ENCODE peak calls at places on chromosomes 6 and 20, in ten cellular contexts. W is heart right ventricle, V is neural progenitor cell, X is uterus, U is right lobe of liver, O is cardiac muscle cell, L is AG04450, A is fibroblast of lung, E is upper lobe of right lung, M is ovary. H is an unnamed sample.

GRCh38 chr20:45290677-45291355 is 15.8 kb upstream of the RBPJL start:
- DNase-seq in A (peak), V (peak), O (peak), M (peak), X (peak), E (peak), U (peak), L (peak), W (peak), H (peak)

GRCh38 chr6:70669133-70669532 is 1.4 kb downstream of the SMAP1 start:
- DNase-seq in A (peak), L (no peak), O (no peak), M (no peak), U (no peak), E (no peak), V (no peak), X (no peak), W (no peak), H (no peak)

GRCh38 chr6:144644776-144645175 is 359.6 kb downstream of the UTRN start:
- DNase-seq in M (no peak), W (no peak), O (peak), X (no peak), V (peak), L (no peak), A (peak), U (no peak), E (no peak), H (no peak)

GRCh38 chr6:134254118-134254517 is 63.8 kb downstream of the SGK1 start:
- DNase-seq in L (no peak), V (no peak), M (no peak), O (no peak), U (no peak), X (no peak), W (no peak), E (no peak), A (no peak), H (no peak)

GRCh38 chr6:159693894-159694545 is 979 bp upstream of the SOD2 start:
- DNase-seq in E (no peak), A (peak), M (no peak), L (no peak), W (no peak), X (peak), U (peak), O (peak), V (no peak), H (no peak)

GRCh38 chr6:12748815-12749521 is 32.4 kb downstream of the PHACTR1 start:
- DNase-seq in W (peak), V (peak), A (peak), M (no peak), O (peak), X (no peak), E (peak), L (no peak), U (peak), H (no peak)

GRCh38 chr6:35146453-35146852 is 5.3 kb upstream of the TCP11 start:
- DNase-seq in L (no peak), E (peak), X (no peak), O (peak), M (no peak), U (peak), V (peak), W (peak), A (peak), H (peak)

GRCh38 chr20:6852478-6852877 is 85.0 kb downstream of the BMP2 start:
- DNase-seq in E (no peak), V (no peak), O (no peak), L (no peak), X (no peak), A (no peak), U (no peak), W (no peak), M (no peak), H (no peak)

GRCh38 chr6:39758905-39759605 is 33.1 kb upstream of the DAAM2 start:
- DNase-seq in E (no peak), L (no peak), O (no peak), A (no peak), U (no peak), V (no peak), X (no peak), M (no peak), W (no peak), H (no peak)

DNA sequence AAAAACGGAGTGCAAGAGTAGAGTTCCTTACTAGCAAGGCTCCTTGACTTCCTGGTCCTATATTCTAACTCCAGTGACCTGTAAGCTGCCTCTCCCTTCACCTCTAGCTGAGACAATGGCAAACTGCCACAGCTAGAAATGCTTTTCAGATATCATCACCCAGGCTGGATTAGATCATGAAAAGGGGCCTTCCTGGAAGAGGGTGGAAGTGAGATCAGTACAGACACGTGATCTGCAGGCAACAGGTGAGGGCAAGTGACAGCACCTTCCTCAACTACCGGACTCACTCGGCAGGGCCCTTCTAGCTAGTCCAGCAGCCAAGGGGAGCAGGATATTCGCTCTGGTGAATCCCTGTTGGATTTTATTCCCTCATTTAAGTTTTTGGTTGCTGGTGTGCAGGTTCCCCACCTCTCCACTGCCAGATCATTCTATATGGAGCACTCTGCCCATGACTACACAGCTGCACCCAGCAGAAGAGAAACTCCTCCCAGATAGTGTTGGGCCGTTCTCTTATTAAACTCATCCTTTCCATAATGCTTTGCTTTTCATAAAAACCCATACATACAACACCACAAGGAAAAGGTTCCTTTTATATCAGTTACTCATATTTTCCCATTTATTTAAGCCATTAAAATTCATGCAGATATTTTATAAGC is 26.4 kb upstream of the FAM83C start:
- DNase-seq in X (no peak), E (no peak), O (peak), L (no peak), V (no peak), M (no peak), W (no peak), U (peak), A (peak), H (peak)
- H3K27ac ChIP-seq in X (peak), E (no peak), O (no peak), L (peak), V (no peak), M (no peak), W (peak), U (peak), A (peak), H (peak)

DNA sequence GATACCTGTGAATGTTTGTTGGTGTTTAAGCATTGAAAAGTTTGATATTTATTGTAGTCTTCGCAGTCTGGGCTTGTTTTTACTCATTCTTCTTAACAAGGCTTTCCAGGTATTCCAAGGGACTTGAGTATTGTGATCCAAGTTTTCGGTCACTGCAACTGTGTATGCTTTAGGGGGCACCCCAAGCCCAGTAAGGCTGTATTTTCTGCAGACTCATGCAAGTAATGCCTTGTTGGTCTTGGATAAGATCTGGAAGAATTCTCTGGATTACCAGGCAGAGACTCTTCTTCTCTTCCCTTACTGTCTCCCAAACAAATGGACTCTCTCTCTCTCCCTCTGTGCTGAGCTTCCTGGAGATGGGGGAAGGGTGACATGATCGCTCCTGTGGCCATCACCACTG is 82.1 kb downstream of the RFPL4B start:
- DNase-seq in O (peak), A (peak), L (no peak), E (no peak), U (no peak), X (no peak), W (no peak), M (no peak), V (peak), H (peak)
- TF ChIP-seq CTCF in O (no peak), A (peak), L (peak), E (no peak), U (no peak), X (no peak), W (no peak), M (no peak), V (peak), H (peak)

GRCh38 chr6:132814716-132815570 is 574 bp downstream of the RPS12 start:
- DNase-seq in O (no peak), M (no peak), L (no peak), U (no peak), X (no peak), E (no peak), W (no peak), V (no peak), A (peak), H (no peak)

GRCh38 chr6:132818404-132819359 is 4.3 kb downstream of the RPS12 start:
- DNase-seq in O (peak), A (no peak), X (no peak), W (no peak), E (no peak), L (no peak), V (no peak), M (no peak), U (no peak), H (no peak)

GRCh38 chr6:132816665-132817064 is 2.3 kb downstream of the RPS12 start:
- DNase-seq in O (no peak), X (no peak), A (no peak), U (no peak), M (no peak), V (no peak), W (no peak), L (no peak), E (no peak), H (no peak)

GRCh38 chr6:132819405-132820145 is 5.2 kb downstream of the RPS12 start:
- DNase-seq in X (no peak), U (no peak), L (no peak), A (peak), O (no peak), W (no peak), M (no peak), V (no peak), E (no peak), H (no peak)

GRCh38 chr6:132817554-132818403 is 3.4 kb downstream of the RPS12 start:
- DNase-seq in L (no peak), M (no peak), V (no peak), X (no peak), U (no peak), E (no peak), O (no peak), A (no peak), W (no peak), H (no peak)
- H3K4me3 ChIP-seq in L (no peak), M (no peak), V (no peak), X (no peak), U (no peak), E (no peak), O (no peak), A (no peak), W (no peak), H (no peak)

GRCh38 chr6:117552618-117553017 is 49.7 kb downstream of the GOPC start:
- DNase-seq in M (no peak), O (peak), U (no peak), A (peak), W (no peak), X (no peak), E (no peak), V (no peak), L (no peak), H (no peak)

GRCh38 chr6:117549606-117550005 is 52.7 kb downstream of the GOPC start:
- DNase-seq in O (no peak), V (no peak), E (no peak), U (no peak), A (peak), W (no peak), X (no peak), M (no peak), L (no peak), H (no peak)

GRCh38 chr6:117550078-117550600 is 52.2 kb downstream of the GOPC start:
- DNase-seq in E (no peak), U (no peak), L (no peak), O (no peak), X (no peak), W (no peak), M (no peak), V (no peak), A (no peak), H (no peak)

GRCh38 chr6:117548797-117549301 is 53.5 kb downstream of the GOPC start:
- DNase-seq in V (no peak), A (peak), M (no peak), W (no peak), X (no peak), O (peak), L (no peak), E (no peak), U (no peak), H (no peak)

GRCh38 chr6:117550618-117551242 is 51.6 kb downstream of the GOPC start:
- DNase-seq in V (no peak), X (no peak), O (no peak), U (no peak), W (no peak), A (no peak), M (no peak), L (no peak), E (no peak), H (no peak)
- H3K27ac ChIP-seq in V (no peak), X (no peak), O (no peak), U (no peak), W (no peak), A (no peak), M (no peak), L (no peak), E (no peak), H (no peak)

DNA sequence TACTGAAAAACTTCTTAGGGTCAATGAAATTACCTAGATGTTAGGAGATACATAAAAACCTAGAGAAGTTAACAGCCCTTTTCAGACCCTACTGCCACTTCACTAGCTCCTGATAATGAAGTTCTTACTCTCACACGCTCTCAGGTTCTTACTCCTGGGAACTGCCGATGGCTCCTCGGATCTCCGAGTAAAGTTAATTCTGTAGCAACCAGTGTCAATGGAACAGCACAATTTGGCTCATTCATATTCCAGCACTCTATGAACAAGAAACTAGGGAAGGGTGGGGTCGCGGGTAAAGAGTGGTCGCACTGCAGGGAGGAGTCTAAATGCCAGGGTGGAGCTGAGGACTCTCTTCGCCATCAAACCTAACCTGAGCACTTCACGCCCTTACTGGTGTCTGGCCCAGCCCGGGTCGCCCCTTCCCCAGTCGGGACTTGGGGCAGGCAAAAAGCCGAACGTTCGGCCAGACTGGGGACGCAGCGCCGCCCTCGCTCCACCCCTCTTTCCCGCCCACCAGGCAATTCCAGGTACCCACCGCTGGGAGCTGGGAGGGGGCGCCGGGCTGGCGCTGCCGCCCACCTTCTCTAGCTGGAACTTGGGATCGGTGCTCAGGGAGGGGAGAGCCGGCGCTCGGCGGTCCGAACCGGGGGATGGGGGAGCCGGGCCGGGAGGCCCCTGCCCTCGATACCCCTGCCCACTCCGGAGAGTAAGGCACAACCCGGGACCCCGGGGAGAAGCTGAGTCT is 744 bp downstream of the RAB23 start:
- DNase-seq in U (peak), V (peak), O (peak), L (no peak), A (peak), W (peak), X (peak), M (peak), E (peak), H (peak)
- TF ChIP-seq CTCF in U (peak), V (peak), O (peak), L (peak), A (peak), W (peak), X (peak), M (peak), E (peak), H (peak)

GRCh38 chr6:2853766-2854393 is 12.2 kb upstream of the SERPINB1 start:
- DNase-seq in E (no peak), O (peak), V (peak), A (peak), W (no peak), L (no peak), U (peak), X (peak), M (no peak), H (peak)
- H3K4me3 ChIP-seq in E (peak), O (no peak), V (peak), A (peak), W (peak), L (peak), U (no peak), X (peak), M (peak), H (peak)

GRCh38 chr6:24408719-24409410 is 6.1 kb downstream of the MRS2 start:
- DNase-seq in L (no peak), E (no peak), M (no peak), V (no peak), O (no peak), U (no peak), A (no peak), X (no peak), W (no peak), H (no peak)
- H3K27ac ChIP-seq in L (no peak), E (no peak), M (no peak), V (no peak), O (no peak), U (no peak), A (no peak), X (no peak), W (no peak), H (no peak)

H was measured in brain microvascular endothelial cell.